ENCODE peak calls at places on chromosomes 12 and 14, in six cellular contexts. P is astrocyte, K is hepatocyte, R is mammary epithelial cell, S is neural progenitor cell, A is HepG2. X is an unnamed sample. For H3K4me1, the result is how much of the 10 kb centered on the place peaks cover.

GRCh38 chr14:51534623-51535022 is 117.1 kb upstream of the FRMD6 start:
- DNase-seq in P (peak), K (peak), R (peak), S (no peak), A (peak), X (no peak)

GRCh38 chr14:98138666-98139065 is 1133.3 kb downstream of the BCL11B start:
- DNase-seq in P (no peak), K (peak), R (peak), S (peak), A (no peak), X (peak)

GRCh38 chr14:100528962-100529560 is 58.2 kb downstream of the BEGAIN start:
- DNase-seq in P (no peak), K (peak), R (no peak), S (no peak), A (no peak), X (no peak)

GRCh38 chr12:81596558-81596957 is 162.6 kb downstream of the PPFIA2 start:
- DNase-seq in P (no peak), K (no peak), R (no peak), S (no peak), A (no peak), X (no peak)

GRCh38 chr12:26319511-26319910 is 124.1 kb downstream of the SSPN start:
- DNase-seq in P (peak), K (peak), R (peak), S (no peak), A (peak), X (no peak)

GRCh38 chr14:103353391-103353790 is 19.4 kb downstream of the EIF5 start:
- DNase-seq in P (no peak), K (no peak), R (no peak), S (no peak), A (no peak), X (no peak)

GRCh38 chr12:28507055-28507454 is 316.8 kb downstream of the CCDC91 start:
- DNase-seq in P (peak), K (no peak), R (no peak), S (no peak), A (no peak), X (no peak)

GRCh38 chr12:100827901-100828520 is 33.4 kb downstream of the ANO4 start:
- DNase-seq in P (peak), K (peak), R (peak), S (peak), A (peak), X (peak)

GRCh38 chr12:40157307-40157706 is 51.4 kb upstream of the SLC2A13 start:
- DNase-seq in P (no peak), K (peak), R (no peak), S (no peak), A (no peak), X (no peak)

GRCh38 chr12:46915861-46916260 is 90.1 kb upstream of the SLC38A4 start:
- DNase-seq in P (peak), K (no peak), R (no peak), S (no peak), A (no peak), X (no peak)

GRCh38 chr12:88493651-88494050 is 86.6 kb downstream of the KITLG start:
- DNase-seq in P (peak), K (no peak), R (peak), S (no peak), A (no peak), X (no peak)

GRCh38 chr12:91109148-91109564 is 2.1 kb downstream of the LUM start:
- DNase-seq in P (peak), K (peak), R (peak), S (peak), A (peak), X (peak)

GRCh38 chr12:89863968-89864367 is 155.3 kb upstream of the ATP2B1 start:
- DNase-seq in P (no peak), K (no peak), R (no peak), S (no peak), A (no peak), X (peak)

GRCh38 chr14:101559624-101560533 is 1.4 kb upstream of the DIO3 start:
- DNase-seq in P (peak), K (peak), R (no peak), S (peak), A (no peak), X (no peak)

GRCh38 chr14:68749487-68750475 is 43.1 kb downstream of the ZFP36L1 start:
- DNase-seq in P (peak), K (peak), R (no peak), S (no peak), A (no peak), X (peak)

GRCh38 chr12:42421844-42422779 is 96.1 kb downstream of the PPHLN1 start:
- DNase-seq in P (peak), K (no peak), R (peak), S (no peak), A (no peak), X (no peak)

GRCh38 chr14:77314043-77314442 is 6.6 kb downstream of the POMT2 start:
- DNase-seq in P (peak), K (peak), R (peak), S (no peak), A (no peak), X (no peak)

GRCh38 chr12:32107376-32108267 is 975 bp downstream of the BICD1 start:
- DNase-seq in P (peak), K (peak), R (peak), S (peak), A (peak), X (peak)

GRCh38 chr14:65604535-65604934 is 192.0 kb downstream of the FUT8 start:
- DNase-seq in P (no peak), K (no peak), R (no peak), S (no peak), A (no peak), X (no peak)

GRCh38 chr12:76449993-76450392 is 101.8 kb upstream of the BBS10 start:
- DNase-seq in P (no peak), K (no peak), R (no peak), S (no peak), A (no peak), X (peak)

GRCh38 chr12:89682284-89682683 is 26.4 kb downstream of the ATP2B1 start:
- DNase-seq in P (no peak), K (no peak), R (no peak), S (no peak), A (no peak), X (no peak)

GRCh38 chr12:4027412-4027811 is 154.2 kb upstream of the PARP11 start:
- DNase-seq in P (no peak), K (peak), R (no peak), S (no peak), A (peak), X (no peak)

GRCh38 chr12:8658361-8658760 is 4.3 kb downstream of the MFAP5 start:
- DNase-seq in P (peak), K (no peak), R (peak), S (peak), A (no peak), X (no peak)

GRCh38 chr12:11892065-11892391 is 178.7 kb upstream of the BCL2L14 start:
- DNase-seq in P (no peak), K (no peak), R (no peak), S (no peak), A (peak), X (no peak)

GRCh38 chr12:10354502-10354901 is 35.3 kb downstream of the KLRK1 start:
- DNase-seq in P (peak), K (peak), R (peak), S (no peak), A (peak), X (no peak)

GRCh38 chr14:100140452-100141132 is 18.9 kb downstream of the DEGS2 start:
- DNase-seq in P (peak), K (peak), R (no peak), S (peak), A (peak), X (no peak)

GRCh38 chr12:47164730-47165439 is 85.1 kb upstream of the AMIGO2 start:
- DNase-seq in P (peak), K (no peak), R (no peak), S (no peak), A (no peak), X (no peak)

GRCh38 chr12:94698553-94698952 is 48.2 kb upstream of the TMCC3 start:
- DNase-seq in P (no peak), K (no peak), R (no peak), S (no peak), A (no peak), X (no peak)

GRCh38 chr12:45685680-45686079 is 43.8 kb upstream of the ARID2 start:
- DNase-seq in P (no peak), K (no peak), R (no peak), S (no peak), A (no peak), X (no peak)

GRCh38 chr14:34981743-34982420 is 910 bp upstream of the SRP54 start:
- DNase-seq in P (peak), K (peak), R (no peak), S (peak), A (no peak), X (peak)

GRCh38 chr12:103948746-103949406 is 16.8 kb upstream of the TDG start:
- DNase-seq in P (no peak), K (no peak), R (no peak), S (no peak), A (no peak), X (no peak)

GRCh38 chr14:22418631-22419030 is 170.4 kb downstream of the DAD1 start:
- DNase-seq in P (no peak), K (no peak), R (no peak), S (no peak), A (no peak), X (no peak)

GRCh38 chr14:22422238-22422637 is 166.8 kb downstream of the DAD1 start:
- DNase-seq in P (no peak), K (no peak), R (no peak), S (no peak), A (no peak), X (no peak)

GRCh38 chr14:22417914-22418313 is 171.1 kb downstream of the DAD1 start:
- DNase-seq in P (no peak), K (no peak), R (no peak), S (no peak), A (no peak), X (no peak)

GRCh38 chr14:22419620-22420019 is 169.4 kb downstream of the DAD1 start:
- DNase-seq in P (peak), K (no peak), R (no peak), S (no peak), A (no peak), X (no peak)

GRCh38 chr14:22420598-22421186 is 168.3 kb downstream of the DAD1 start:
- DNase-seq in P (no peak), K (no peak), R (no peak), S (no peak), A (no peak), X (peak)
- H3K4me1 ChIP-seq in P (under half), K (under half), R (under half), S (under half), A (under half), X (half or more)

DNA sequence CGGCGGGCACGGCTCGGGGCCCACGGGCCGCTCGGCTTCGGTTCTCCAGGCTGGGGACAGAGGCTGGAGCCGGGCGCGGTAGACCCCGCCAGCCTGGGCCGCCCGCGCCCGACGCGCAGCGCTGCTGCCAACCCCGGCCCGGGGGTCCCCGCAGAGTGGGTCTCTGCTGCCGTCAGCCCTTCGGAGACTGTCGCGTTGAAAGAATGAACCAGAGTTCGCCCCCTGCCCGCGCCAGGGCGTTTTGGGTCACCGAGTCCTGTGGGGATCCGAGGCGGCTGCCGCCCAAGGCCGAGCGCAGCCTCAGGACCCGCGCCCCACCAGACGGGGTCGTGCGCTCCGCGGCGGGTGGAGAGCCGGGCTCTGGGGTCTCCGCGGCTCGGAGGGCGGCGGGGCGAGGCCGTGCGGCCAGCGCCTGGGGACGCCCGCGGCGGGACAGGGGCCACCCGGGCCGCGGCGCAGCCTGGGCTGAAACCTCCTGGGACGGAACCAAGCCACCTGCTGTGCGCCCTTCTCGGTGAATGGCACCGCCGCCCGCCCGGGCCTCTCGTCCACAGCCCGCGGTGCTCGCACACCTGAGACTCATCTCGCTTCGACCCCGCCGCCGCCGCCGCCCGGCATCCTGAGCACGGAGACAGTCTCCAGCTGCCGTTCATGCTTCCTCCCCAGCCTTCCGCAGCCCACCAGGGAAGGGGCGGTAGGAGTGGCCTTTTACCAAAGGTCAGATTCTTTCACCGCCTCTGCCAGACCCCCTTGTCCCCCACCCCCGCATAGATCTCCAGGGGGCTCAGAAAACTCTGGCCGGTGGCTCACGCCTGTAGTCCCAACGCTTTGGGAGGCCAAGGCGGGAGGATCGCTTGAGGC is 689 bp downstream of the B3GNT4 start:
- DNase-seq in P (no peak), K (no peak), R (no peak), S (peak), A (no peak), X (no peak)
- TF ChIP-seq EZH2 in P (peak), K (peak), R (no peak), S (peak), A (peak), X (no peak)

GRCh38 chr12:130761537-130762318 is 45.6 kb upstream of the RIMBP2 start:
- DNase-seq in P (peak), K (peak), R (peak), S (peak), A (peak), X (peak)
- TF ChIP-seq CTCF in P (peak), K (peak), R (peak), S (peak), A (peak), X (peak)

GRCh38 chr12:124677552-124678356 is 110.3 kb upstream of the NCOR2 start:
- DNase-seq in P (no peak), K (no peak), R (no peak), S (no peak), A (no peak), X (no peak)

GRCh38 chr12:124679047-124679446 is 111.6 kb upstream of the NCOR2 start:
- DNase-seq in P (no peak), K (no peak), R (no peak), S (no peak), A (no peak), X (no peak)

GRCh38 chr12:124680863-124681778 is 113.7 kb upstream of the NCOR2 start:
- DNase-seq in P (peak), K (peak), R (peak), S (peak), A (peak), X (no peak)

GRCh38 chr12:124678421-124678893 is 111.0 kb upstream of the NCOR2 start:
- DNase-seq in P (no peak), K (no peak), R (no peak), S (no peak), A (no peak), X (no peak)

DNA sequence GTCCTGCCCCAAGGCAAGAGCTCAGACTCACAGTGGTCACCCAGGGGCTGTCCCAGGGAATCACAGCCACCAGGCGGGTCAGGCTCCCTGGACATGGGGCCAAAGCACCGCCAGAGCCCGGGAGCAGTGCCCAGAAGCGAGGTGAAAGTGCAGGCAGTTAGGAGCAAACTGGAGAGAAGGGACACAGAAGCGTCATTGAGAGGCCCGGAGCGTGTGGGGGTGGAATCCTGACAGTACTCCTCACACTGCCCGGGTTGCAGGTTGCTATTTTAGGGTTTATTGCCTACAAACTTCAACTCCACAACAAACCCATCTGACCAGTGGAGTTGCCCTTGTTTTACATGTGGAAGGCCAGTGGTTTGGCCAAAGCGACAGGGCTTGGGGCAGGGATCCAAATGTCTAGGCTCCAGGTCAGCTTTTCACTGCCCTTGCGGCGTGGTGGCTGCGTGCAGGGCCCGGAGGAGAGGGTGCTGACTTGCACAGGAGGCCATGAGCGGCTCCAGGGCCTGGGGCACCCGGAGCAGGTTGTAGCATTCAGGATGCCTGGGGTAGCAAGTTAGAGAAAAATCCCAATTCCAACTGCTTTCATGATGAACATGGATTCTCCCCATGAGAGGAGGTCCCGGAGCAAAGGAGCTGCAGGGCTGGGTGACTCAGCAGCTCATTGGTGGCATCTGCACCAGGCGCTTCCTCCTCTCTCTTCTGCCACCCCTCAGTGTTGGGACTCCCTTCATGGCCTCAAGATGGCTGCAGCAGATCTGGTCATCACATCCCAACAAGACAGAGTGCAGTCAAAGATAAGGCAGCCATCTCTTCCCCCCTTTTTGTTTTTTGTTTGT is 112.3 kb upstream of the NCOR2 start:
- DNase-seq in P (no peak), K (no peak), R (no peak), S (no peak), A (peak), X (no peak)
- H3K4me1 ChIP-seq in P (half or more), K (under half), R (under half), S (under half), A (half or more), X (under half)

X was measured in A673.